ENCODE peak calls at places on chromosome 10, in four cellular contexts. P is NCI-H460; Q is A549; J is activated T-cell treated with anti-CD3 and anti-CD28 coated beads, Interleukin-2, amount 50 U/mL, for 72 hours. S is an unnamed sample.

GRCh38 chr10:86657011-86657395 is 2.7 kb downstream of the OPN4 start:
- DNase-seq in P (no peak), Q (no peak), J (no peak), S (no peak)

GRCh38 chr10:132066186-132066585 is 440 bp downstream of the JAKMIP3 start:
- DNase-seq in P (no peak), Q (peak), J (no peak), S (no peak)

GRCh38 chr10:5606321-5606720 is 60.1 kb downstream of the ASB13 start:
- DNase-seq in P (no peak), Q (no peak), J (no peak), S (no peak)

GRCh38 chr10:117899181-117899683 is 147.5 kb downstream of the RAB11FIP2 start:
- DNase-seq in P (no peak), Q (no peak), J (no peak), S (no peak)

GRCh38 chr10:78781991-78782390 is 286.8 kb upstream of the ZMIZ1 start:
- DNase-seq in P (no peak), Q (no peak), J (no peak), S (no peak)

GRCh38 chr10:51832652-51833383 is 133.4 kb upstream of the CSTF2T start:
- DNase-seq in P (peak), Q (no peak), J (peak), S (no peak)

GRCh38 chr10:17066801-17067200 is 62.8 kb downstream of the CUBN start:
- DNase-seq in P (no peak), Q (no peak), J (no peak), S (no peak)

GRCh38 chr10:78170026-78170475 is 136.4 kb downstream of the RPS24 start:
- DNase-seq in P (no peak), Q (no peak), J (no peak), S (no peak)

GRCh38 chr10:71712170-71712569 is 7.4 kb downstream of the C10orf105 start:
- DNase-seq in P (no peak), Q (no peak), J (no peak), S (no peak)

GRCh38 chr10:58137813-58138212 is 129.9 kb downstream of the IPMK start:
- DNase-seq in P (no peak), Q (no peak), J (no peak), S (no peak)

GRCh38 chr10:70575486-70575873 is 27.1 kb downstream of the PRF1 start:
- DNase-seq in P (no peak), Q (no peak), J (no peak), S (no peak)

GRCh38 chr10:103451091-103451801 is 924 bp downstream of the CALHM2 start:
- DNase-seq in P (peak), Q (peak), J (peak), S (peak)

GRCh38 chr10:117312430-117312829 is 62.8 kb downstream of the PDZD8 start:
- DNase-seq in P (no peak), Q (no peak), J (no peak), S (no peak)

GRCh38 chr10:89337493-89337892 is 9.7 kb downstream of the IFIT3 start:
- DNase-seq in P (no peak), Q (no peak), J (peak), S (no peak)

GRCh38 chr10:77865585-77866324 is 60.8 kb downstream of the DLG5 start:
- DNase-seq in P (no peak), Q (no peak), J (no peak), S (no peak)

GRCh38 chr10:123287594-123288247 is 133.5 kb downstream of the BUB3 start:
- DNase-seq in P (no peak), Q (peak), J (peak), S (no peak)